ENCODE peak calls at places on chromosomes 7 and 10, in five cellular contexts. B is esophagus squamous epithelium; A is H7; L is fibroblast of mammary gland; T is naive thymus-derived CD4-positive, alpha-beta T cell. C is an unnamed sample.

GRCh38 chr7:106050002-106050742 is 61.9 kb downstream of the SYPL1 start:
- DNase-seq in B (no peak), A (peak), T (no peak), L (peak), C (no peak)

GRCh38 chr10:96025566-96025965 is 17.8 kb upstream of the CCNJ start:
- DNase-seq in A (no peak), T (no peak), L (peak), B (no peak), C (no peak)

GRCh38 chr7:151212626-151213025 is 2.3 kb upstream of the H2BK1 start:
- DNase-seq in T (no peak), L (no peak), B (no peak), A (no peak), C (no peak)

GRCh38 chr10:64537112-64537511 is 1015.9 kb downstream of the REEP3 start:
- DNase-seq in T (no peak), L (no peak), B (no peak), A (no peak), C (no peak)

GRCh38 chr10:97903128-97904025 is 53.7 kb downstream of the GOLGA7B start:
- DNase-seq in B (no peak), A (peak), T (no peak), L (no peak), C (no peak)

GRCh38 chr10:104327745-104328635 is 10.3 kb downstream of the ITPRIP start:
- DNase-seq in T (no peak), L (peak), B (no peak), A (peak), C (no peak)

GRCh38 chr10:3776796-3777571 is 8.0 kb downstream of the KLF6 start:
- DNase-seq in B (no peak), A (no peak), T (peak), L (peak), C (no peak)

GRCh38 chr7:87875151-87876039 is 765 bp downstream of the SLC25A40 start:
- DNase-seq in L (no peak), T (peak), A (peak), B (no peak), C (no peak)

GRCh38 chr7:149825567-149826343 is 12.4 kb upstream of the ZNF862 start:
- DNase-seq in T (no peak), L (no peak), A (peak), B (no peak), C (no peak)

GRCh38 chr7:80699030-80699638 is 60.7 kb downstream of the CD36 start:
- DNase-seq in A (no peak), T (no peak), L (peak), B (no peak), C (peak)

GRCh38 chr7:158273138-158273651 is 314.4 kb downstream of the PTPRN2 start:
- DNase-seq in T (no peak), L (no peak), B (no peak), A (peak), C (no peak)

GRCh38 chr10:64115913-64116643 is 594.9 kb downstream of the REEP3 start:
- DNase-seq in L (no peak), T (no peak), A (peak), B (no peak), C (no peak)

GRCh38 chr7:428896-429827 is 90.5 kb downstream of the PDGFA start:
- DNase-seq in B (no peak), A (no peak), L (no peak), T (no peak), C (no peak)

GRCh38 chr7:112204776-112205347 is 1.3 kb downstream of the DOCK4 start:
- DNase-seq in A (no peak), L (no peak), T (peak), B (no peak), C (no peak)

GRCh38 chr7:129690701-129691100 is 79.2 kb downstream of the NRF1 start:
- DNase-seq in A (no peak), B (no peak), T (no peak), L (no peak), C (no peak)

GRCh38 chr10:1251769-1252168 is 195.6 kb downstream of the WDR37 start:
- DNase-seq in L (no peak), T (no peak), A (no peak), B (no peak), C (no peak)

GRCh38 chr10:95741807-95742528 is 14.0 kb upstream of the ENTPD1 start:
- DNase-seq in A (no peak), T (no peak), B (no peak), L (peak), C (peak)

GRCh38 chr10:2990764-2991163 is 76.6 kb upstream of the PFKP start:
- DNase-seq in A (no peak), T (no peak), B (no peak), L (no peak), C (no peak)

GRCh38 chr10:111445709-111446108 is 368.9 kb downstream of the ADRA2A start:
- DNase-seq in T (no peak), A (no peak), B (no peak), L (peak), C (no peak)

GRCh38 chr7:93779115-93779514 is 111.4 kb downstream of the TFPI2 start:
- DNase-seq in B (no peak), T (no peak), L (no peak), A (no peak), C (no peak)

GRCh38 chr7:40348126-40348728 is 213.4 kb downstream of the SUGCT start:
- DNase-seq in A (no peak), T (no peak), B (no peak), L (no peak), C (no peak)

GRCh38 chr10:49457686-49458085 is 61.8 kb upstream of the DRGX start:
- DNase-seq in A (no peak), T (no peak), L (no peak), B (no peak), C (no peak)

GRCh38 chr7:135761751-135762488 is 13.3 kb upstream of the FAM180A start:
- DNase-seq in A (no peak), B (no peak), L (no peak), T (no peak), C (no peak)

GRCh38 chr7:44767134-44767911 is 18.7 kb downstream of the ZMIZ2 start:
- DNase-seq in L (no peak), T (no peak), B (no peak), A (peak), C (no peak)

GRCh38 chr7:25839084-25839769 is 312.8 kb upstream of the NFE2L3 start:
- DNase-seq in L (no peak), T (no peak), B (no peak), A (no peak), C (no peak)

GRCh38 chr7:155371884-155372781 is 74.5 kb downstream of the INSIG1 start:
- DNase-seq in L (no peak), T (no peak), B (no peak), A (peak), C (no peak)

GRCh38 chr7:79548616-79549206 is 95.2 kb upstream of the MAGI2 start:
- DNase-seq in B (no peak), T (no peak), A (no peak), L (peak), C (no peak)

GRCh38 chr7:70376561-70377031 is 755.3 kb upstream of the GALNT17 start:
- DNase-seq in B (no peak), T (no peak), L (no peak), A (no peak), C (no peak)

GRCh38 chr10:6056411-6057135 is 5.6 kb downstream of the IL2RA start:
- DNase-seq in B (no peak), L (no peak), A (no peak), T (no peak), C (no peak)

GRCh38 chr7:139457153-139457946 is 26.1 kb downstream of the KLRG2 start:
- DNase-seq in T (no peak), A (no peak), B (no peak), L (peak), C (no peak)

GRCh38 chr7:116802144-116802747 is 60.1 kb upstream of the CAPZA2 start:
- DNase-seq in T (no peak), L (no peak), B (no peak), A (no peak), C (no peak)

GRCh38 chr7:132577206-132578049 is 1.2 kb upstream of the PLXNA4 start:
- DNase-seq in A (peak), L (peak), B (no peak), T (no peak), C (no peak)

GRCh38 chr7:128883622-128884549 is 21.2 kb downstream of the ATP6V1F start:
- DNase-seq in L (peak), B (peak), A (peak), T (peak), C (peak)

GRCh38 chr7:80411621-80412020 is 100.2 kb downstream of the GNAT3 start:
- DNase-seq in A (no peak), B (no peak), T (no peak), L (peak), C (no peak)

GRCh38 chr7:144818516-144818915 is 17.3 kb downstream of the TPK1 start:
- DNase-seq in L (peak), A (no peak), T (peak), B (no peak), C (no peak)

GRCh38 chr10:89389254-89389653 is 3.2 kb upstream of the IFIT1 start:
- DNase-seq in B (no peak), A (peak), L (peak), T (peak), C (no peak)

GRCh38 chr10:72335394-72336258 is 19.1 kb downstream of the DNAJB12 start:
- DNase-seq in T (peak), L (peak), B (peak), A (peak), C (peak)

GRCh38 chr10:72333111-72334012 is 21.4 kb downstream of the DNAJB12 start:
- DNase-seq in B (no peak), T (no peak), L (no peak), A (no peak), C (no peak)

GRCh38 chr10:72334196-72334831 is 20.4 kb downstream of the DNAJB12 start:
- DNase-seq in T (no peak), B (no peak), L (peak), A (peak), C (no peak)

GRCh38 chr10:72336259-72337038 is 18.3 kb downstream of the DNAJB12 start:
- DNase-seq in A (peak), T (no peak), B (no peak), L (peak), C (no peak)

DNA sequence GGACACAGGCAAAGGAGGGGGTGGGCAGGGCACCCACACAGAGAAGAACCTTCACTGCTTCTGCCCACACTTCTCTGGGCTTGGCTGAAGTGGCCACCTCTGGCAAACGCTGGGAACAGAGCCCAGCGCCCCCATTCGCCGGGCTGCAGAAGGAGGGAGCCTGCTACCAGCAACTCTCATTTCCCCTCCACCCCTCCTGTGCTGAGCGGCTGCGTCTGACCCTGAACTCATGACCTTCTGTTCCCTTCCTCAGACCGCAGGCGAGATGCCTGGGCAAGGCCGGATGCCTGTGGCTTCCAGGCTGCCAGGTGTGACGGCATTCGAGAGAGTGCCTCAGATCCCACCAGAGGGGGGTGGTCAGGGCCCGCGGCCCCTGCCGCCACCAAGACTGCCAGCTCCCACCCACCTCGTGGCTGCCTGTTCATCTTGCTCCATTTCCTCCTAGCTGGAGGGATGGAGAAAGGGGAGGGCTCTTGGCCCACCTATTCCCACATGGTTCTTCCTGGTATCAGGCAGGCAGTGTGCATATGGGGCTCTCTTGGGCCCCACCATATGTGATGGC is 19.8 kb downstream of the DNAJB12 start:
- DNase-seq in B (peak), L (peak), T (peak), A (no peak), C (peak)
- H3K4me3 ChIP-seq in B (no peak), L (no peak), T (peak), A (no peak), C (peak)

GRCh38 chr7:107945332-107945731 is 54.3 kb downstream of the DLD start:
- DNase-seq in B (no peak), T (no peak), A (no peak), L (no peak), C (no peak)
- H3K4me3 ChIP-seq in B (no peak), T (no peak), A (no peak), L (no peak), C (no peak)

GRCh38 chr7:2843711-2844152 is 376 bp downstream of the GNA12 start:
- DNase-seq in B (no peak), L (no peak), T (peak), A (peak), C (no peak)
- H3K4me3 ChIP-seq in B (peak), L (peak), T (peak), A (peak), C (peak)

GRCh38 chr10:69087600-69088470 is at the start of gene SRGN:
- DNase-seq in B (peak), T (peak), A (no peak), L (peak), C (peak)
- H3K4me3 ChIP-seq in B (peak), T (peak), A (no peak), L (peak), C (peak)

GRCh38 chr10:91412688-91413087 is 2.5 kb downstream of the HECTD2 start:
- DNase-seq in T (no peak), B (no peak), L (no peak), A (peak), C (no peak)
- H3K4me3 ChIP-seq in T (no peak), B (no peak), L (no peak), A (no peak), C (no peak)

GRCh38 chr10:132572545-132572937 is 35.0 kb downstream of the INPP5A start:
- DNase-seq in T (no peak), B (no peak), L (no peak), A (peak), C (no peak)
- H3K4me3 ChIP-seq in T (no peak), B (no peak), L (no peak), A (no peak), C (no peak)

GRCh38 chr10:129703287-129704137 is 236.5 kb downstream of the MGMT start:
- DNase-seq in T (no peak), B (no peak), A (no peak), L (no peak), C (no peak)
- H3K4me3 ChIP-seq in T (no peak), B (no peak), A (no peak), L (no peak), C (no peak)

GRCh38 chr7:82839063-82839462 is 323.6 kb downstream of the PCLO start:
- DNase-seq in A (no peak), T (no peak), B (no peak), L (no peak), C (no peak)
- H3K4me3 ChIP-seq in A (no peak), T (no peak), B (no peak), L (no peak), C (no peak)